ENCODE peak calls at places on chromosomes 3 and 15, in ten cellular contexts. One of them, this sample, is unnamed.

GRCh38 chr3:115537669-115538068 is 85.6 kb upstream of the GAP43 start:
- DNase-seq in PC-9: no peak
- DNase-seq in breast epithelium: no peak
- DNase-seq in mammary epithelial cell: peak
- DNase-seq in fibroblast of pulmonary artery: no peak
- DNase-seq in endothelial cell of umbilical vein: no peak
- DNase-seq in brain microvascular endothelial cell: no peak
- DNase-seq in AG04450: no peak
- DNase-seq in GM06990: no peak
- DNase-seq in AG10803: no peak
- DNase-seq in this sample: no peak

GRCh38 chr3:36600413-36600812 is 163.9 kb downstream of the DCLK3 start:
- DNase-seq in fibroblast of pulmonary artery: no peak
- DNase-seq in PC-9: no peak
- DNase-seq in GM06990: no peak
- DNase-seq in AG10803: no peak
- DNase-seq in AG04450: no peak
- DNase-seq in brain microvascular endothelial cell: no peak
- DNase-seq in endothelial cell of umbilical vein: no peak
- DNase-seq in mammary epithelial cell: no peak
- DNase-seq in breast epithelium: no peak
- DNase-seq in this sample: no peak

GRCh38 chr3:66520716-66521115 is 19.9 kb upstream of the LRIG1 start:
- DNase-seq in AG10803: peak
- DNase-seq in breast epithelium: no peak
- DNase-seq in GM06990: no peak
- DNase-seq in mammary epithelial cell: no peak
- DNase-seq in PC-9: no peak
- DNase-seq in AG04450: no peak
- DNase-seq in brain microvascular endothelial cell: no peak
- DNase-seq in endothelial cell of umbilical vein: no peak
- DNase-seq in fibroblast of pulmonary artery: peak
- DNase-seq in this sample: no peak

GRCh38 chr15:25241241-25241801 is 197.5 kb downstream of the UBE3A start:
- DNase-seq in mammary epithelial cell: no peak
- DNase-seq in PC-9: no peak
- DNase-seq in GM06990: no peak
- DNase-seq in brain microvascular endothelial cell: no peak
- DNase-seq in breast epithelium: peak
- DNase-seq in fibroblast of pulmonary artery: no peak
- DNase-seq in AG04450: no peak
- DNase-seq in endothelial cell of umbilical vein: no peak
- DNase-seq in AG10803: no peak
- DNase-seq in this sample: no peak

GRCh38 chr3:163773136-163773535 is 1305.2 kb downstream of the SI start:
- DNase-seq in breast epithelium: no peak
- DNase-seq in brain microvascular endothelial cell: no peak
- DNase-seq in PC-9: peak
- DNase-seq in AG10803: no peak
- DNase-seq in fibroblast of pulmonary artery: no peak
- DNase-seq in mammary epithelial cell: no peak
- DNase-seq in AG04450: no peak
- DNase-seq in GM06990: no peak
- DNase-seq in endothelial cell of umbilical vein: no peak
- DNase-seq in this sample: no peak

GRCh38 chr3:46321461-46322104 is 32.3 kb upstream of the CCR2 start:
- DNase-seq in brain microvascular endothelial cell: no peak
- DNase-seq in breast epithelium: no peak
- DNase-seq in GM06990: no peak
- DNase-seq in fibroblast of pulmonary artery: no peak
- DNase-seq in PC-9: no peak
- DNase-seq in AG10803: no peak
- DNase-seq in endothelial cell of umbilical vein: no peak
- DNase-seq in AG04450: no peak
- DNase-seq in mammary epithelial cell: no peak
- DNase-seq in this sample: no peak

GRCh38 chr15:75666823-75667501 is 19.2 kb downstream of the SNX33 start:
- DNase-seq in AG04450: peak
- DNase-seq in mammary epithelial cell: peak
- DNase-seq in breast epithelium: no peak
- DNase-seq in GM06990: no peak
- DNase-seq in brain microvascular endothelial cell: peak
- DNase-seq in PC-9: peak
- DNase-seq in fibroblast of pulmonary artery: peak
- DNase-seq in AG10803: peak
- DNase-seq in endothelial cell of umbilical vein: peak
- DNase-seq in this sample: peak

GRCh38 chr15:42082832-42083604 is 11.3 kb downstream of the PLA2G4D start:
- DNase-seq in mammary epithelial cell: no peak
- DNase-seq in endothelial cell of umbilical vein: no peak
- DNase-seq in GM06990: no peak
- DNase-seq in fibroblast of pulmonary artery: no peak
- DNase-seq in breast epithelium: peak
- DNase-seq in PC-9: no peak
- DNase-seq in AG04450: no peak
- DNase-seq in brain microvascular endothelial cell: no peak
- DNase-seq in AG10803: no peak
- DNase-seq in this sample: no peak

GRCh38 chr3:12868039-12869024 is 27.0 kb upstream of the RPL32 start:
- DNase-seq in PC-9: peak
- DNase-seq in fibroblast of pulmonary artery: peak
- DNase-seq in GM06990: peak
- DNase-seq in brain microvascular endothelial cell: peak
- DNase-seq in mammary epithelial cell: peak
- DNase-seq in endothelial cell of umbilical vein: peak
- DNase-seq in AG10803: peak
- DNase-seq in breast epithelium: peak
- DNase-seq in AG04450: peak
- DNase-seq in this sample: peak

GRCh38 chr3:12866836-12867235 is 25.5 kb upstream of the RPL32 start:
- DNase-seq in mammary epithelial cell: no peak
- DNase-seq in endothelial cell of umbilical vein: no peak
- DNase-seq in AG10803: no peak
- DNase-seq in GM06990: no peak
- DNase-seq in breast epithelium: no peak
- DNase-seq in brain microvascular endothelial cell: no peak
- DNase-seq in fibroblast of pulmonary artery: no peak
- DNase-seq in AG04450: no peak
- DNase-seq in PC-9: no peak
- DNase-seq in this sample: no peak

GRCh38 chr3:12870942-12871341 is 29.6 kb upstream of the RPL32 start:
- DNase-seq in breast epithelium: no peak
- DNase-seq in endothelial cell of umbilical vein: no peak
- DNase-seq in AG04450: no peak
- DNase-seq in brain microvascular endothelial cell: no peak
- DNase-seq in AG10803: peak
- DNase-seq in mammary epithelial cell: no peak
- DNase-seq in PC-9: no peak
- DNase-seq in GM06990: peak
- DNase-seq in fibroblast of pulmonary artery: no peak
- DNase-seq in this sample: no peak

GRCh38 chr3:12871404-12871983 is 30.1 kb upstream of the RPL32 start:
- DNase-seq in breast epithelium: no peak
- DNase-seq in AG04450: no peak
- DNase-seq in GM06990: no peak
- DNase-seq in brain microvascular endothelial cell: no peak
- DNase-seq in endothelial cell of umbilical vein: no peak
- DNase-seq in mammary epithelial cell: no peak
- DNase-seq in PC-9: no peak
- DNase-seq in AG10803: no peak
- DNase-seq in fibroblast of pulmonary artery: no peak
- DNase-seq in this sample: no peak

GRCh38 chr3:12869025-12869695 is 27.8 kb upstream of the RPL32 start:
- DNase-seq in breast epithelium: no peak
- DNase-seq in GM06990: peak
- DNase-seq in AG10803: no peak
- DNase-seq in PC-9: peak
- DNase-seq in endothelial cell of umbilical vein: peak
- DNase-seq in AG04450: no peak
- DNase-seq in mammary epithelial cell: no peak
- DNase-seq in brain microvascular endothelial cell: no peak
- DNase-seq in fibroblast of pulmonary artery: no peak
- DNase-seq in this sample: no peak
- H3K4me3 ChIP-seq in breast epithelium: no peak
- H3K4me3 ChIP-seq in GM06990: peak
- H3K4me3 ChIP-seq in AG10803: no peak
- H3K4me3 ChIP-seq in PC-9: no peak
- H3K4me3 ChIP-seq in endothelial cell of umbilical vein: no peak
- H3K4me3 ChIP-seq in AG04450: peak
- H3K4me3 ChIP-seq in mammary epithelial cell: no peak
- H3K4me3 ChIP-seq in brain microvascular endothelial cell: peak
- H3K4me3 ChIP-seq in fibroblast of pulmonary artery: no peak
- H3K4me3 ChIP-seq in this sample: no peak

GRCh38 chr3:52518723-52519444 is 14.8 kb downstream of the NT5DC2 start:
- DNase-seq in GM06990: no peak
- DNase-seq in mammary epithelial cell: no peak
- DNase-seq in breast epithelium: no peak
- DNase-seq in AG04450: no peak
- DNase-seq in PC-9: no peak
- DNase-seq in endothelial cell of umbilical vein: no peak
- DNase-seq in fibroblast of pulmonary artery: peak
- DNase-seq in AG10803: no peak
- DNase-seq in brain microvascular endothelial cell: no peak
- DNase-seq in this sample: no peak

GRCh38 chr3:52519445-52520140 is 14.1 kb downstream of the NT5DC2 start:
- DNase-seq in PC-9: no peak
- DNase-seq in mammary epithelial cell: no peak
- DNase-seq in AG04450: no peak
- DNase-seq in AG10803: no peak
- DNase-seq in breast epithelium: no peak
- DNase-seq in brain microvascular endothelial cell: no peak
- DNase-seq in GM06990: no peak
- DNase-seq in endothelial cell of umbilical vein: no peak
- DNase-seq in fibroblast of pulmonary artery: no peak
- DNase-seq in this sample: no peak

GRCh38 chr3:52516509-52517195 is 17.0 kb downstream of the NT5DC2 start:
- DNase-seq in AG10803: no peak
- DNase-seq in breast epithelium: no peak
- DNase-seq in brain microvascular endothelial cell: no peak
- DNase-seq in mammary epithelial cell: no peak
- DNase-seq in fibroblast of pulmonary artery: no peak
- DNase-seq in AG04450: no peak
- DNase-seq in endothelial cell of umbilical vein: no peak
- DNase-seq in PC-9: no peak
- DNase-seq in GM06990: no peak
- DNase-seq in this sample: no peak

GRCh38 chr3:52520141-52520667 is 13.5 kb downstream of the NT5DC2 start:
- DNase-seq in PC-9: no peak
- DNase-seq in endothelial cell of umbilical vein: no peak
- DNase-seq in AG04450: no peak
- DNase-seq in fibroblast of pulmonary artery: no peak
- DNase-seq in AG10803: no peak
- DNase-seq in mammary epithelial cell: no peak
- DNase-seq in GM06990: no peak
- DNase-seq in breast epithelium: no peak
- DNase-seq in brain microvascular endothelial cell: no peak
- DNase-seq in this sample: no peak

GRCh38 chr3:52517796-52518722 is 15.6 kb downstream of the NT5DC2 start:
- DNase-seq in brain microvascular endothelial cell: no peak
- DNase-seq in PC-9: no peak
- DNase-seq in endothelial cell of umbilical vein: no peak
- DNase-seq in AG10803: no peak
- DNase-seq in mammary epithelial cell: no peak
- DNase-seq in breast epithelium: no peak
- DNase-seq in AG04450: no peak
- DNase-seq in fibroblast of pulmonary artery: no peak
- DNase-seq in GM06990: no peak
- DNase-seq in this sample: no peak
- H3K4me3 ChIP-seq in brain microvascular endothelial cell: peak
- H3K4me3 ChIP-seq in PC-9: no peak
- H3K4me3 ChIP-seq in endothelial cell of umbilical vein: no peak
- H3K4me3 ChIP-seq in AG10803: no peak
- H3K4me3 ChIP-seq in mammary epithelial cell: no peak
- H3K4me3 ChIP-seq in breast epithelium: no peak
- H3K4me3 ChIP-seq in AG04450: peak
- H3K4me3 ChIP-seq in fibroblast of pulmonary artery: no peak
- H3K4me3 ChIP-seq in GM06990: no peak
- H3K4me3 ChIP-seq in this sample: no peak

GRCh38 chr15:48580736-48581135 is 64.8 kb downstream of the FBN1 start:
- DNase-seq in mammary epithelial cell: no peak
- DNase-seq in GM06990: no peak
- DNase-seq in PC-9: no peak
- DNase-seq in breast epithelium: no peak
- DNase-seq in endothelial cell of umbilical vein: no peak
- DNase-seq in AG10803: no peak
- DNase-seq in AG04450: no peak
- DNase-seq in fibroblast of pulmonary artery: peak
- DNase-seq in brain microvascular endothelial cell: no peak
- DNase-seq in this sample: no peak
- H3K4me3 ChIP-seq in mammary epithelial cell: no peak
- H3K4me3 ChIP-seq in GM06990: no peak
- H3K4me3 ChIP-seq in PC-9: no peak
- H3K4me3 ChIP-seq in breast epithelium: no peak
- H3K4me3 ChIP-seq in endothelial cell of umbilical vein: no peak
- H3K4me3 ChIP-seq in AG10803: no peak
- H3K4me3 ChIP-seq in AG04450: no peak
- H3K4me3 ChIP-seq in fibroblast of pulmonary artery: no peak
- H3K4me3 ChIP-seq in brain microvascular endothelial cell: no peak
- H3K4me3 ChIP-seq in this sample: no peak

GRCh38 chr15:69446947-69447346 is 5.7 kb upstream of the RPLP1 start:
- DNase-seq in PC-9: no peak
- DNase-seq in fibroblast of pulmonary artery: no peak
- DNase-seq in breast epithelium: no peak
- DNase-seq in AG10803: no peak
- DNase-seq in GM06990: no peak
- DNase-seq in endothelial cell of umbilical vein: no peak
- DNase-seq in AG04450: no peak
- DNase-seq in brain microvascular endothelial cell: no peak
- DNase-seq in mammary epithelial cell: no peak
- DNase-seq in this sample: no peak

GRCh38 chr15:69454953-69455352 is 2.3 kb downstream of the RPLP1 start:
- DNase-seq in endothelial cell of umbilical vein: no peak
- DNase-seq in AG04450: no peak
- DNase-seq in PC-9: no peak
- DNase-seq in mammary epithelial cell: no peak
- DNase-seq in fibroblast of pulmonary artery: no peak
- DNase-seq in breast epithelium: no peak
- DNase-seq in AG10803: no peak
- DNase-seq in GM06990: no peak
- DNase-seq in brain microvascular endothelial cell: no peak
- DNase-seq in this sample: no peak

GRCh38 chr15:69451951-69452701 is 492 bp upstream of the RPLP1 start:
- DNase-seq in mammary epithelial cell: no peak
- DNase-seq in GM06990: no peak
- DNase-seq in brain microvascular endothelial cell: peak
- DNase-seq in AG10803: peak
- DNase-seq in fibroblast of pulmonary artery: peak
- DNase-seq in breast epithelium: no peak
- DNase-seq in endothelial cell of umbilical vein: no peak
- DNase-seq in AG04450: no peak
- DNase-seq in PC-9: peak
- DNase-seq in this sample: no peak

GRCh38 chr15:69452702-69453513 is at the start of gene RPLP1:
- DNase-seq in endothelial cell of umbilical vein: peak
- DNase-seq in breast epithelium: peak
- DNase-seq in fibroblast of pulmonary artery: peak
- DNase-seq in GM06990: peak
- DNase-seq in PC-9: peak
- DNase-seq in AG10803: peak
- DNase-seq in AG04450: peak
- DNase-seq in brain microvascular endothelial cell: peak
- DNase-seq in mammary epithelial cell: peak
- DNase-seq in this sample: peak

DNA sequence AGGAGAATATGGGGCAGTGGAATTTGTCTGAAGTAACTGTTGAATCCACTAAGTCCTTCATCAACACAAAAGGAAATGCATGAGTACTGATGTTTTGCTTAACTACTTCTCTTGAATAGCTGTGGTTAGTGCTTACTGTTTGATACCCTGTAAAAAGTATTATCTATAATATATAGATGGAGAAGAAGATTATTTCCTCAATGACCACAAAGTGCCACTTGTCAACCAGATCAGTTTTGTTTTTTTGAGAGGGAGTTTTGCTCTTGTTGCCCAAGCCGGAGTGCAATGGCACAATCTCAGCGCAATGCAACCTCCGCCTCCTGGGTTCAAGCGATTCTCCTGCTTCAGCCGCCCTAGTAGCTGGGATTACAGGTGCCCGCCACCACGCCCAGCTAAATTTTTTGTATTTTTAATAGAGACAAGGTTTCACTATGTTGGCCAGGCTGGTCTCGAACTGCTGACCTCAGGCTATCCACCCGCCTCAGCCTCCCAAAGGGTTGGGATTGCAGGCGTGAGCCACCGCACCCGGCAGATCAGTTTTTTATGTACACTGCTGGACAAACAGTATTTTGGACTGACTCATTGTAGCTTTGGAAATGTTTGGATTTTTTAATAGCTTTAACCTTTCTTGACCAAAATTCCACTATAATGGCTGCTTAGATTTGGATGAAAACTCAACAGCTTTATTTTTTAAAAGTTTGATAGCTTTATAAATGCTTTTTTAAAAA is 1.5 kb upstream of the RPLP1 start:
- DNase-seq in AG04450: no peak
- DNase-seq in GM06990: no peak
- DNase-seq in fibroblast of pulmonary artery: no peak
- DNase-seq in endothelial cell of umbilical vein: no peak
- DNase-seq in PC-9: no peak
- DNase-seq in breast epithelium: no peak
- DNase-seq in mammary epithelial cell: no peak
- DNase-seq in AG10803: no peak
- DNase-seq in brain microvascular endothelial cell: no peak
- DNase-seq in this sample: no peak
- H3K4me3 ChIP-seq in AG04450: no peak
- H3K4me3 ChIP-seq in GM06990: no peak
- H3K4me3 ChIP-seq in fibroblast of pulmonary artery: no peak
- H3K4me3 ChIP-seq in endothelial cell of umbilical vein: no peak
- H3K4me3 ChIP-seq in PC-9: no peak
- H3K4me3 ChIP-seq in breast epithelium: no peak
- H3K4me3 ChIP-seq in mammary epithelial cell: no peak
- H3K4me3 ChIP-seq in AG10803: no peak
- H3K4me3 ChIP-seq in brain microvascular endothelial cell: no peak
- H3K4me3 ChIP-seq in this sample: peak

This sample was measured in HFF-Myc.